ENCODE peak calls at places on chromosomes 5 and 9, in five cellular contexts. D is naive thymus-derived CD4-positive, alpha-beta T cell; P is mesendoderm; X is astrocyte; Y is Karpas-422. V is an unnamed sample. For H3K27me3, the result is how much of the 10 kb centered on the place peaks cover.

GRCh38 chr5:36569456-36569855 is 37.0 kb upstream of the SLC1A3 start:
- DNase-seq in D (no peak), P (no peak), X (peak), Y (no peak), V (no peak)

GRCh38 chr5:43348207-43348606 is 35.0 kb upstream of the HMGCS1 start:
- DNase-seq in D (no peak), P (peak), X (no peak), Y (no peak), V (no peak)

GRCh38 chr5:121138495-121138907 is 674.4 kb downstream of the PRR16 start:
- DNase-seq in D (no peak), P (no peak), X (peak), Y (no peak), V (no peak)

GRCh38 chr9:106111039-106111740 is 416.8 kb downstream of the TMEM38B start:
- DNase-seq in D (no peak), P (peak), X (no peak), Y (no peak), V (peak)

GRCh38 chr5:177434942-177435738 is 8.7 kb downstream of the GRK6 start:
- DNase-seq in D (no peak), P (no peak), X (no peak), Y (no peak), V (no peak)

GRCh38 chr5:141512390-141513020 is 23.6 kb downstream of the PCDHGC5 start:
- DNase-seq in D (peak), P (peak), X (peak), Y (peak), V (peak)

GRCh38 chr9:122821278-122821952 is 7.0 kb downstream of the PDCL start:
- DNase-seq in D (no peak), P (no peak), X (no peak), Y (peak), V (no peak)

GRCh38 chr5:163350083-163350482 is 87.3 kb upstream of the CCNG1 start:
- DNase-seq in D (no peak), P (no peak), X (no peak), Y (peak), V (peak)

GRCh38 chr9:93200989-93201339 is 17.0 kb downstream of the WNK2 start:
- DNase-seq in D (no peak), P (peak), X (no peak), Y (peak), V (no peak)

GRCh38 chr5:124678478-124678877 is 68.0 kb downstream of the ZNF608 start:
- DNase-seq in D (no peak), P (no peak), X (no peak), Y (no peak), V (no peak)

GRCh38 chr9:106893088-106893487 is 30.1 kb downstream of the ZNF462 start:
- DNase-seq in D (no peak), P (peak), X (peak), Y (no peak), V (no peak)

GRCh38 chr9:89893886-89894285 is 289.1 kb downstream of the GADD45G start:
- DNase-seq in D (no peak), P (no peak), X (no peak), Y (no peak), V (no peak)

GRCh38 chr9:4489919-4490704 is at the start of gene SLC1A1:
- DNase-seq in D (peak), P (peak), X (peak), Y (no peak), V (peak)

GRCh38 chr5:192970-193831 is 1.9 kb downstream of the LRRC14B start:
- DNase-seq in D (no peak), P (no peak), X (no peak), Y (no peak), V (no peak)

GRCh38 chr5:149855371-149855770 is 89.2 kb downstream of the PDE6A start:
- DNase-seq in D (no peak), P (no peak), X (peak), Y (no peak), V (no peak)

GRCh38 chr5:180682560-180682959 is 33.2 kb upstream of the FLT4 start:
- DNase-seq in D (no peak), P (no peak), X (no peak), Y (no peak), V (no peak)

GRCh38 chr5:155471027-155471426 is 457.5 kb downstream of the KIF4B start:
- DNase-seq in D (no peak), P (no peak), X (no peak), Y (no peak), V (no peak)

GRCh38 chr9:34262971-34263370 is 66.1 kb downstream of the KIF24 start:
- DNase-seq in D (no peak), P (no peak), X (no peak), Y (no peak), V (no peak)

GRCh38 chr9:14797442-14797841 is 74.9 kb upstream of the CER1 start:
- DNase-seq in D (no peak), P (no peak), X (no peak), Y (no peak), V (no peak)

GRCh38 chr5:150559088-150559487 is 51.2 kb downstream of the NDST1 start:
- DNase-seq in D (no peak), P (no peak), X (no peak), Y (no peak), V (no peak)

GRCh38 chr5:116428966-116429365 is 145.7 kb downstream of the SEMA6A start:
- DNase-seq in D (no peak), P (no peak), X (no peak), Y (no peak), V (no peak)

GRCh38 chr5:39638803-39639202 is 214.0 kb upstream of the DAB2 start:
- DNase-seq in D (no peak), P (no peak), X (no peak), Y (no peak), V (no peak)

GRCh38 chr5:172868924-172869565 is 35.0 kb downstream of the ERGIC1 start:
- DNase-seq in D (no peak), P (no peak), X (peak), Y (no peak), V (no peak)

GRCh38 chr5:68464424-68464823 is 248.9 kb downstream of the PIK3R1 start:
- DNase-seq in D (no peak), P (no peak), X (peak), Y (no peak), V (no peak)

GRCh38 chr5:55903121-55903701 is 52.1 kb downstream of the IL31RA start:
- DNase-seq in D (no peak), P (no peak), X (peak), Y (no peak), V (no peak)

GRCh38 chr9:34498511-34498910 is 24.3 kb downstream of the ENHO start:
- DNase-seq in D (no peak), P (no peak), X (no peak), Y (no peak), V (no peak)

GRCh38 chr9:117768740-117769400 is 64.7 kb downstream of the TLR4 start:
- DNase-seq in D (no peak), P (peak), X (no peak), Y (no peak), V (no peak)

GRCh38 chr5:68884144-68884754 is 209.6 kb upstream of the SLC30A5 start:
- DNase-seq in D (peak), P (no peak), X (no peak), Y (no peak), V (no peak)

GRCh38 chr9:98929866-98930265 is 13.8 kb upstream of the COL15A1 start:
- DNase-seq in D (no peak), P (no peak), X (no peak), Y (no peak), V (no peak)

GRCh38 chr9:114190563-114190905 is 35.2 kb downstream of the COL27A1 start:
- DNase-seq in D (no peak), P (no peak), X (no peak), Y (no peak), V (no peak)

GRCh38 chr9:91515074-91515687 is 91.5 kb upstream of the NFIL3 start:
- DNase-seq in D (no peak), P (peak), X (peak), Y (no peak), V (no peak)

GRCh38 chr9:69122086-69122390 is 52.0 kb upstream of the TJP2 start:
- DNase-seq in D (peak), P (peak), X (peak), Y (no peak), V (peak)

GRCh38 chr5:164335837-164336236 is 830.4 kb downstream of the MAT2B start:
- DNase-seq in D (no peak), P (peak), X (peak), Y (no peak), V (no peak)

GRCh38 chr5:62477801-62478200 is 65.2 kb downstream of the IPO11 start:
- DNase-seq in D (no peak), P (no peak), X (peak), Y (no peak), V (no peak)

GRCh38 chr9:77909306-77909705 is 122.3 kb downstream of the GNAQ start:
- DNase-seq in D (peak), P (no peak), X (no peak), Y (no peak), V (no peak)

GRCh38 chr5:43315697-43316096 is 2.5 kb upstream of the HMGCS1 start:
- DNase-seq in D (no peak), P (no peak), X (no peak), Y (no peak), V (no peak)

GRCh38 chr9:121277518-121278275 is 9.7 kb downstream of the GSN start:
- DNase-seq in D (no peak), P (no peak), X (peak), Y (no peak), V (no peak)

GRCh38 chr9:35920004-35920658 is 10.8 kb downstream of the SPAAR start:
- DNase-seq in D (no peak), P (no peak), X (no peak), Y (no peak), V (peak)

DNA sequence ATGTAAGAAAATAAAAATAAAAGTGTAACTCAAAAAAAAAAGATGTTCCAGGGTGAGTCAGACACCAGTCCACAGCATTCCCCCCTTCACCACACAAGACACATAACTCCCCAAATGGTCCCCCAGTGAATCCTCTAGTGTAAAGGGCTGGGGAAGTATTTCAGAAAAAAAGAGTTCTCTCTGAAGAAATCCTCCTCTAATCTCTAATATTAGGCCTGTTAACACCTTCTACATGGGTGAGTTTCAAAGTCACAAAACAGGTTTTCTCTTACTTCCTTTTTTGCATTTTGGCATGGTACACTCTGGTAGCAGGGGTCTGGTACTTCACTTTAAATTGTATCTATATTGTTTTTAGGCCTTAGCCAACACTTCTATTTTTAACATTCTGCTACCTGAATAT is 28.2 kb downstream of the RNF145 start:
- DNase-seq in D (no peak), P (peak), X (no peak), Y (peak), V (no peak)
- H3K27me3 ChIP-seq in D (under half), P (under half), X (under half), Y (under half), V (under half)

GRCh38 chr9:137136261-137136925 is 2.6 kb upstream of the GRIN1 start:
- DNase-seq in D (no peak), P (no peak), X (no peak), Y (no peak), V (peak)
- H3K27me3 ChIP-seq in D (under half), P (under half), X (under half), Y (under half), V (under half)

DNA sequence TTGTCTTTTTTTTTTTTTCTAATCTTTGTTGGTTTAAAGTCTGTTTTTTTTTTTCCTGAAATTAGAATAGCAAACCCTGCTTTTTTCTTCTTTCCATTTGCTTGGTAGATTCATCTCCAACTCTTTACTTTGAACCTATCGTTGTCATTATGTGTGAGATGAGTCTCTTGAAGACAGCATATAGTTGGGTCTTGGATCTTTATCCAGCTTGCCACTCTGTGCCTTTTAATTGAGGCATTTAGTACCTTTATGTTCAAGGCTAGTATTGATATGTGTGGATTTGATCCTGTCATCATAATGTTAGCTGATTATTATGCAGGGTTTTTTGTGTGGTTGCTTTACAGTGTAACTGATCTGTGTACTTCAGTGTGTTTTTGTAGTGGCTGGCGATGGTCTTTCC is 383.8 kb downstream of the MAN2A1 start:
- DNase-seq in D (no peak), P (no peak), X (no peak), Y (peak), V (no peak)
- H3K27me3 ChIP-seq in D (under half), P (under half), X (under half), Y (under half), V (under half)

GRCh38 chr5:31743678-31744077 is 104.7 kb downstream of the PDZD2 start:
- DNase-seq in D (no peak), P (no peak), X (no peak), Y (no peak), V (no peak)
- H3K27me3 ChIP-seq in D (under half), P (under half), X (under half), Y (under half), V (under half)